ENCODE peak calls at places on chromosomes 4 and X, in four cellular contexts. One of them, this sample, is unnamed.

GRCh38 chr4:126850286-126850685 is 782.5 kb upstream of the INTU start:
- DNase-seq in GM23338: no peak
- DNase-seq in mammary epithelial cell: peak; percentile 97
- DNase-seq in fibroblast of lung: peak; percentile 99
- DNase-seq in this sample: peak; percentile 93

GRCh38 chrX:70089575-70090297 is 27.5 kb downstream of the OTUD6A start:
- DNase-seq in GM23338: no peak
- DNase-seq in mammary epithelial cell: peak; percentile 12
- DNase-seq in fibroblast of lung: peak; percentile 16
- DNase-seq in this sample: no peak

GRCh38 chr4:39255266-39255665 is 72.9 kb downstream of the WDR19 start:
- DNase-seq in GM23338: peak; percentile 50
- DNase-seq in mammary epithelial cell: peak; percentile 60
- DNase-seq in fibroblast of lung: peak; percentile 85
- DNase-seq in this sample: peak; percentile 28

GRCh38 chrX:26234177-26234576 is 18.2 kb downstream of the MAGEB5 start:
- DNase-seq in GM23338: no peak
- DNase-seq in mammary epithelial cell: no peak
- DNase-seq in fibroblast of lung: no peak
- DNase-seq in this sample: no peak

GRCh38 chrX:776061-776460 is 145.5 kb downstream of the SHOX start:
- DNase-seq in GM23338: no peak
- DNase-seq in mammary epithelial cell: no peak
- DNase-seq in fibroblast of lung: no peak
- DNase-seq in this sample: no peak

GRCh38 chr4:156764145-156764544 is 207.5 kb downstream of the PDGFC start:
- DNase-seq in GM23338: no peak
- DNase-seq in mammary epithelial cell: peak; percentile 23
- DNase-seq in fibroblast of lung: peak; percentile 93
- DNase-seq in this sample: peak; percentile 35

GRCh38 chr4:8123389-8123788 is 35.2 kb downstream of the ABLIM2 start:
- DNase-seq in GM23338: no peak
- DNase-seq in mammary epithelial cell: no peak
- DNase-seq in fibroblast of lung: peak; percentile 39
- DNase-seq in this sample: no peak

GRCh38 chr4:175531405-175532091 is 280.5 kb downstream of the GPM6A start:
- DNase-seq in GM23338: no peak
- DNase-seq in mammary epithelial cell: peak; percentile 52
- DNase-seq in fibroblast of lung: peak; percentile 88
- DNase-seq in this sample: no peak

DNA sequence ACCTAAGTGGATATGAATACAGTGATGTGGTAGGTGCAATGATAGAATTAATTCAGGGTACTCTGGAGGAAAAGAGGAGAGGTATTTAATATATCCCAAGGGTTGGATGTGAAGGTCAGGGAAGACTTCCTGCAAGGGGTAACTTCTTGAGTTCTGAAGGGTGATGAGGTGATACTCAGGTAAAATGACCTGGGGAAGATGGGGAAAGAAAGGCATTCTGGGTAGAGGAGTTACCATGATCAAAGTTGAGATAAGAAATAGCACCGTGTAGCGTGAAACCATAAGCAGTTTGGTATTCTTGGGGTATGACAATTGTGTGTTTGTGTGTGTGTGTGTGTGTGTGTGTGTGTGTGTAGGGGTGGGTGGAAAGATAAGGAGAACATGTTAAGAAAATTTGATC is 270.4 kb upstream of the LCORL start:
- DNase-seq in GM23338: no peak
- DNase-seq in mammary epithelial cell: no peak
- DNase-seq in fibroblast of lung: no peak
- DNase-seq in this sample: no peak
- H2AFZ ChIP-seq in GM23338: no peak overlapping the region
- H2AFZ ChIP-seq in mammary epithelial cell: no peak overlapping the region
- H2AFZ ChIP-seq in fibroblast of lung: no peak overlapping the region
- H2AFZ ChIP-seq in this sample: no peak overlapping the region

GRCh38 chrX:39728852-39729587 is 368.7 kb downstream of the BCOR start:
- DNase-seq in GM23338: no peak
- DNase-seq in mammary epithelial cell: no peak
- DNase-seq in fibroblast of lung: no peak
- DNase-seq in this sample: no peak
- H2AFZ ChIP-seq in GM23338: no peak overlapping the region
- H2AFZ ChIP-seq in mammary epithelial cell: no peak overlapping the region
- H2AFZ ChIP-seq in fibroblast of lung: no peak overlapping the region
- H2AFZ ChIP-seq in this sample: no peak overlapping the region

GRCh38 chr4:3660086-3660927 is 105.9 kb upstream of the ADRA2C start:
- DNase-seq in GM23338: no peak
- DNase-seq in mammary epithelial cell: no peak
- DNase-seq in fibroblast of lung: no peak
- DNase-seq in this sample: no peak
- H2AFZ ChIP-seq in GM23338: no peak overlapping the region
- H2AFZ ChIP-seq in mammary epithelial cell: no peak overlapping the region
- H2AFZ ChIP-seq in fibroblast of lung: no peak overlapping the region
- H2AFZ ChIP-seq in this sample: no peak overlapping the region

DNA sequence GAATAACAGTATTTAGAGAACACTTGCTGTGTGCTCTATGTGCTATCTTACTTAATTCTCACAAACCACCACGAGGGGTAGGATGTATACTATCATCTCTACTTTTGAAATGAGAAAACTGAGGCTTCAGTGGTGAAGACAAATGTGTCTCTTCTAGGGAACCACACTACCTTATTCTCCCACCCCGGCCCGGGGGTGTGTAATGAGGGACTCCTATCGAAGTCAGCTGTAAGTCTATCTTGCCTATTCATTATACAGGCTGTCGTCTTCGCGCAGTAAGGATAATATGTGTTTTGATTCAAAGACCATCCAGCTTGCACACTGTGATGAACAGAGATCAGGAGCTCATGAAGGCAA is 1.1 kb downstream of the NOP14 start:
- DNase-seq in GM23338: no peak
- DNase-seq in mammary epithelial cell: no peak
- DNase-seq in fibroblast of lung: no peak
- DNase-seq in this sample: no peak
- H2AFZ ChIP-seq in GM23338: no peak overlapping the region
- H2AFZ ChIP-seq in mammary epithelial cell: no peak overlapping the region
- H2AFZ ChIP-seq in fibroblast of lung: no peak overlapping the region
- H2AFZ ChIP-seq in this sample: no peak overlapping the region

DNA sequence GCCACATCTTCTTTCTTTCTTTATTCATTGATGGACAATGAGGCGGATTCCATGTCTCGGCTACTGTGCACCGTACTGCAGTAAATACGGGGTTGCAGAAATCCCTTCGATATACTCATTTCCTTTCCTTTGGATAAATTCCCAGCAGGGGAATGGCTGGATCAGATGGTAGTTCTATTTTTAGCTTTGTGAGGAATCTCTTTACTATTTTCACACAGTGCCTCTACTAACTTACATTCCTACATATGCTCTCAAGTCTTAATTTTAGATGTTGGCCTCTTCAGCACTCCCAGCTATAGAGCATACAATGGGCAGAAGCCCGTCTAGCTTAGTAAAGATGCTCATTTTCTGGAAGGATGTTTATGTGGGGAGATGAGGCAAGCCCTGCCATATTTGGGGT is 317.4 kb downstream of the ASMT start:
- DNase-seq in GM23338: no peak
- DNase-seq in mammary epithelial cell: no peak
- DNase-seq in fibroblast of lung: peak; percentile 53
- DNase-seq in this sample: no peak
- H2AFZ ChIP-seq in GM23338: no peak overlapping the region
- H2AFZ ChIP-seq in mammary epithelial cell: no peak overlapping the region
- H2AFZ ChIP-seq in fibroblast of lung: no peak overlapping the region
- H2AFZ ChIP-seq in this sample: no peak overlapping the region

DNA sequence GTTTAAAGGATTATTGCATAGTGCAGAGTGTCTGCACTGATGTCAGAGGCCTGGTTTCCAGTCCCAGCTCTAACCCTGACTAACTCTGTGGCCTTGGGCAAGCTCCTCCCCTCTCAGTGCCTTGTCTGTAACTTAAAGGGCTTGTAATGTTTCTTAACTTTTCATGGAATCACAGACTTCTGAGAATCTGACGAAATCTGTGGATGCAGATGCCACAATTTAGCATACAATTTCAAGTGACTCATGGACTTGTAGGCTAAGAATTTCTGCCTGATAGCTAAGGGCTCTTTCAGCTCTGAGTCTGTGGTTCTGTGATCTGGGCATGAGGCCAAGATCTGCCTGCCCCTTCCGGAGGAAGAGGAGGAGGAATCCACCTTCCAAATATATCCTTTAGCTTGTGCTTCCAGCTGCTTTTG is 236.9 kb downstream of the AR start:
- DNase-seq in GM23338: no peak
- DNase-seq in mammary epithelial cell: peak; percentile 9
- DNase-seq in fibroblast of lung: peak; percentile 96
- DNase-seq in this sample: peak; percentile 11
- H2AFZ ChIP-seq in GM23338: no peak overlapping the region
- H2AFZ ChIP-seq in mammary epithelial cell: no peak overlapping the region
- H2AFZ ChIP-seq in fibroblast of lung: peak overlapping the region; percentile 18
- H2AFZ ChIP-seq in this sample: no peak overlapping the region

DNA sequence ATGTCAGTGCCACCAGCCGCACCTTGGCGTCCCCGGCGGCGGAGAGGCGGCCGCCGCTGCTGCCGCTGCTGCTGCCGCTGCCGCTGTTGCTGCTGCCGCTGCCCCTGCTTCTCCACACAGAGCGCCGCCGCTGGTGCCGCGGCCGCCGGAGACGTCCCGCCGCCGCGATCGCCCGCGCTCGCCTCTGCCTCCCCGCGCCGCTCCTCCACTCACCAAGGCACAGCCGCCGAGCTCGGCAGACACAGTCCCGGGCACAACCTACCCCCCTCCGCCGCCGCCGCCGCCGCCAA is at the start of gene PPP3CA:
- DNase-seq in GM23338: no peak
- DNase-seq in mammary epithelial cell: no peak
- DNase-seq in fibroblast of lung: no peak
- DNase-seq in this sample: no peak
- H2AFZ ChIP-seq in GM23338: peak within 1 kb of the TSS; percentile 96
- H2AFZ ChIP-seq in mammary epithelial cell: peak within 1 kb of the TSS; percentile 92
- H2AFZ ChIP-seq in fibroblast of lung: peak within 1 kb of the TSS; percentile 95
- H2AFZ ChIP-seq in this sample: peak within 1 kb of the TSS; percentile 95

DNA sequence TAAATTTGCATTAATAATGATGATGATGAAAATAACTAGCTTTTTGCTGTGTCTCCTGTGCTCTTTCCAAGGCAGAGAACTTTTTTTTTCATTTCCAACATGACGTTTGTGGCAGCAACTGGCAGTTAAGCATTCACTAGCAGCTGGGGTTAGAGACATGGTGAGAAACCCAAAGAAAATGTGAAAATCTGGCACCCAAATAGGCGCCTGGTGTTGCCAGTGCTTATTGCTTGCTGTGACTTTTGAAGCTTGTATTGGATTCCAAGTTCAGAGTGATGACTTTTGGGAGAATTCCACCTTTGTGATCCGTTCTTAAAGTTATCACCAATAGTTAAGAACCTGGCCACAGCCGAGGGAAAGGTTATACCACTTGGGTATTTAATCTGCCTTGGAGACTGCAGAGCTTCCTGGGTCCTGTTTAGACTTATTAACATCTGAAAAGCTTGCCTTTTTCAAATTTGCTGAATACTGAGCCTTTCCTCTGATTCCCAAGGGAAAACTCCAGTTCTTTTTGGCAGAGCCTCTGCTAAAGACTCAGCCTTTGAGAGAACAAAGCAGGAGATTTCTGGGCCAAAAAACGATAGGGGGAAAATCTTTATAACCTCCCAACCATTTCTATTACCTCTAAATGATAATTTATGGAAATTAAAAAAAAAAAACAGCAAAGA is 101.0 kb downstream of the OPHN1 start:
- DNase-seq in GM23338: peak; percentile 49
- DNase-seq in mammary epithelial cell: no peak
- DNase-seq in fibroblast of lung: peak; percentile 35
- DNase-seq in this sample: no peak
- H2AFZ ChIP-seq in GM23338: no peak overlapping the region
- H2AFZ ChIP-seq in mammary epithelial cell: no peak overlapping the region
- H2AFZ ChIP-seq in fibroblast of lung: no peak overlapping the region
- H2AFZ ChIP-seq in this sample: no peak overlapping the region

DNA sequence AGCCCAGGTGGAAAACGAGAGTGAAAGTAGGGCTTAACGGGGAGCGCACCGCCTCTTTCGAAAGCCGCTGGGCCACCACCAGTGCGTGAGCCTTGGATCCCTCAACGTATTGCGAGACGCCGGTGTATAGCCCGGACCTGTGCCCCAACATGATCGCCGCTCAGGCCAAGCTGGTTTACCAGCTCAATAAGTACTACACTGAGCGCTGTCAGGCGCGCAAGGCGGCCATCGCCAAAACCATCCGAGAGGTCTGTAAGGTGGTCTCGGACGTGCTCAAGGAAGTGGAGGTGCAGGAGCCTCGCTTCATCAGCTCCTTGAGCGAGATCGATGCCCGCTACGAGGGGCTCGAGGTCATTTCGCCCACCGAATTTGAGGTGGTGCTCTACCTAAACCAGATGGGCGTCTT is 933 bp downstream of the MAB21L2 start:
- DNase-seq in GM23338: peak; percentile 69
- DNase-seq in mammary epithelial cell: no peak
- DNase-seq in fibroblast of lung: peak; percentile 51
- DNase-seq in this sample: no peak
- H2AFZ ChIP-seq in GM23338: no peak overlapping the region
- H2AFZ ChIP-seq in mammary epithelial cell: no peak overlapping the region
- H2AFZ ChIP-seq in fibroblast of lung: no peak overlapping the region
- H2AFZ ChIP-seq in this sample: no peak overlapping the region

This sample was measured in PC-9.